ENCODE peak calls at places on chromosome 1, in seven cellular contexts. Q is tibial nerve, T is neural progenitor cell, A is spleen, Z is cardiac muscle cell, F is pancreas, G is lung. S is an unnamed sample.
A peak's percentile ranks its signal among the peaks of the same experiment; 100 is the strongest.

GRCh38 chr1:24620678-24621077 is 22.4 kb upstream of the SRRM1 start:
- DNase-seq in F (no peak), T (no peak), G (no peak), A (no peak), Z (no peak), Q (no peak), S (no peak)

GRCh38 chr1:232615401-232615800 is 14.5 kb downstream of the SIPA1L2 start:
- DNase-seq in Q (no peak), F (no peak), A (no peak), Z (no peak), T (no peak), G (no peak), S (no peak)

GRCh38 chr1:215529111-215529510 is 38.0 kb upstream of the KCTD3 start:
- DNase-seq in Q (no peak), Z (no peak), A (no peak), T (no peak), F (no peak), G (no peak), S (no peak)

GRCh38 chr1:160971618-160972056 is 17.0 kb upstream of the ITLN2 start:
- DNase-seq in G (no peak), F (no peak), A (no peak), T (peak; percentile 31), Q (no peak), Z (no peak), S (no peak)

GRCh38 chr1:7380712-7381111 is 390.4 kb upstream of the VAMP3 start:
- DNase-seq in G (no peak), F (no peak), A (peak; percentile 10), T (no peak), Q (no peak), Z (no peak), S (no peak)

GRCh38 chr1:106534612-106535011 is 521.9 kb upstream of the PRMT6 start:
- DNase-seq in A (no peak), F (no peak), Q (no peak), Z (no peak), T (peak; percentile 10), G (no peak), S (no peak)

GRCh38 chr1:11147371-11147770 is 41.8 kb upstream of the ANGPTL7 start:
- DNase-seq in G (no peak), Q (no peak), F (no peak), Z (no peak), A (no peak), T (no peak), S (no peak)

GRCh38 chr1:110672001-110672752 is 2.6 kb downstream of the KCNA3 start:
- DNase-seq in F (no peak), Z (no peak), Q (no peak), G (no peak), A (no peak), T (peak; percentile 69), S (peak; percentile 58)

GRCh38 chr1:211648336-211648735 is 27.1 kb downstream of the NEK2 start:
- DNase-seq in Q (no peak), T (no peak), A (no peak), G (no peak), F (peak; percentile 53), Z (peak; percentile 33), S (no peak)

GRCh38 chr1:65344171-65344570 is 34.8 kb downstream of the DNAJC6 start:
- DNase-seq in T (no peak), A (no peak), Z (no peak), G (no peak), F (no peak), Q (no peak), S (no peak)

GRCh38 chr1:246748867-246749266 is 24.7 kb downstream of the SCCPDH start:
- DNase-seq in Q (no peak), A (no peak), Z (no peak), G (no peak), F (no peak), T (no peak), S (no peak)

GRCh38 chr1:29326123-29326522 is 89.8 kb downstream of the PTPRU start:
- DNase-seq in Q (no peak), Z (no peak), T (no peak), A (peak; percentile 28), G (no peak), F (no peak), S (no peak)

GRCh38 chr1:209335090-209335692 is 248.3 kb upstream of the CAMK1G start:
- DNase-seq in F (peak; percentile 28), T (peak; percentile 80), Q (peak; percentile 11), A (no peak), Z (peak; percentile 70), G (no peak), S (no peak)

GRCh38 chr1:201582261-201582951 is 43.5 kb downstream of the NAV1 start:
- DNase-seq in A (peak; percentile 51), G (no peak), Z (peak; percentile 77), F (no peak), T (no peak), Q (peak; percentile 47), S (no peak)

GRCh38 chr1:30912203-30912602 is 3.6 kb upstream of the SDC3 start:
- DNase-seq in F (no peak), T (no peak), G (no peak), A (peak; percentile 59), Q (no peak), Z (no peak), S (no peak)

GRCh38 chr1:228163004-228163753 is 2.4 kb upstream of the IBA57 start:
- DNase-seq in G (peak; percentile 61), T (no peak), A (peak; percentile 87), F (peak; percentile 64), Z (no peak), Q (no peak), S (no peak)

GRCh38 chr1:70583522-70583921 is 172.5 kb downstream of the CTH start:
- DNase-seq in A (no peak), Q (no peak), Z (no peak), G (no peak), F (no peak), T (no peak), S (no peak)

GRCh38 chr1:33745942-33746341 is 117.9 kb upstream of the HMGB4 start:
- DNase-seq in Z (no peak), Q (no peak), T (no peak), G (no peak), A (no peak), F (no peak), S (no peak)

GRCh38 chr1:3105167-3105863 is 36.3 kb downstream of the PRDM16 start:
- DNase-seq in F (peak; percentile 60), Q (no peak), T (peak; percentile 98), G (no peak), Z (peak; percentile 80), A (no peak), S (no peak)

GRCh38 chr1:162701286-162701685 is 69.0 kb downstream of the DDR2 start:
- DNase-seq in G (no peak), Z (no peak), F (no peak), A (no peak), Q (no peak), T (no peak), S (no peak)

GRCh38 chr1:56339786-56340465 is 239.4 kb downstream of the PLPP3 start:
- DNase-seq in Z (no peak), Q (no peak), G (no peak), A (no peak), T (no peak), F (no peak), S (no peak)

GRCh38 chr1:55057270-55057955 is 18.1 kb downstream of the PCSK9 start:
- DNase-seq in Q (no peak), G (no peak), A (peak; percentile 69), F (no peak), T (no peak), Z (no peak), S (no peak)

GRCh38 chr1:23122796-23123195 is 45.9 kb downstream of the LUZP1 start:
- DNase-seq in A (no peak), T (no peak), Z (no peak), F (no peak), G (no peak), Q (no peak), S (no peak)

GRCh38 chr1:209076688-209077087 is 506.8 kb upstream of the CAMK1G start:
- DNase-seq in A (no peak), F (no peak), Q (no peak), T (no peak), G (no peak), Z (no peak), S (no peak)

GRCh38 chr1:213968391-213968790 is 19.4 kb upstream of the PROX1 start:
- DNase-seq in A (no peak), F (no peak), G (no peak), Q (no peak), T (peak; percentile 58), Z (no peak), S (no peak)
- H3K4me1 ChIP-seq in A (no peaks in the 10 kb centered on the region), F (no peaks in the 10 kb centered on the region), G (no peaks in the 10 kb centered on the region), Q (no peaks in the 10 kb centered on the region), T (peaks cover 22% of the 10 kb centered on the region), Z (no peaks in the 10 kb centered on the region), S (no peaks in the 10 kb centered on the region)

GRCh38 chr1:155184835-155185782 is 11.5 kb downstream of the TRIM46 start:
- DNase-seq in F (peak; percentile 91), Z (no peak), G (no peak), Q (no peak), A (peak; percentile 88), T (no peak), S (no peak)
- H3K4me3 ChIP-seq in F (no peak overlapping the region), Z (no peak overlapping the region), G (no peak overlapping the region), Q (no peak overlapping the region), A (no peak overlapping the region), T (no peak overlapping the region), S (no peak overlapping the region)

DNA sequence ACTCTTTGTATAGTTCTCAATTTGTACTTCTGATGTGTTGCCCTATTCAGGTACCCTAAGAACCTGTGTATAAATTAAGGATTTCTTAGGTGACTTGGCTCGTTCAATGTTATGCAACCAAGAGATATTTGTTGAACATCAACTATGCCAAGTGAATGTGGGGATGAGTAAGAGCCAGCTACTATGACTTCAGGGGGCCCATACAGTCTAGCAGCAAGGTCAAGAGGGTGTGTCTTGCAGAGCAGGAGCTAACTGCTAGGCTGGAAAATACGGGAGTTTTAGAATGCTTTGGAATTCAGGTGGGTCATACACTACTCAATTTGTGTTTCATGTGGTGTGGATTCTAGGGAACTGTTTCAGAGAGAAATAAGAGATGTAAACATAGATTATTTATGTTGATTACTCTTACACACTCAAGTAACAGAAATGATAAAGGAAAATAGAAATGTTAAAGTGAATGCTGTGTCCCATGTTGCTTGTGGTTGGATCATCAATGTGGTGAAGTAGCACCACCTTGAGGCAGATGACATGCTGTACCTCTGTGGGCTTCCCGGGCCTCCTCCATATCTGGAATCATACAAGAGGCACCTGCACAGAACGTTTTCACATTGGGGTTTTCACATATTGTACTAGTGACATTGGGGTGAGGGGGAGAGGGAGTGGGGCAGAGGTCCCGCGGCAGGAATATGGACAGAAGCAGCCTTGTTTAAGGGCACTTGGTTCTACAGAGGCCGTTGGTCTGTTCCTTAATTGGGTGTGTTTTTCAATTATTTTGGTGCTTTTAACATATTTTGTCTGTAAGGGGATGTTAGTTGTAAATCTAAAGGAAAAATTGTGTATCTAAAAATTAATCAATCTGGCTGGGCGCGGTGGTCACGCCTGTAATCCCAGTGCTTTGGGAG is 12.4 kb downstream of the ARPC5 start:
- DNase-seq in Z (peak; percentile 72), T (peak; percentile 71), A (no peak), G (peak; percentile 56), Q (peak; percentile 58), F (no peak), S (peak; percentile 61)
- TF ChIP-seq CTCF in Z (peak; percentile 57), T (peak; percentile 83), A (peak; percentile 74), G (peak; percentile 27), Q (peak; percentile 50), F (peak; percentile 41), S (peak; percentile 51)

DNA sequence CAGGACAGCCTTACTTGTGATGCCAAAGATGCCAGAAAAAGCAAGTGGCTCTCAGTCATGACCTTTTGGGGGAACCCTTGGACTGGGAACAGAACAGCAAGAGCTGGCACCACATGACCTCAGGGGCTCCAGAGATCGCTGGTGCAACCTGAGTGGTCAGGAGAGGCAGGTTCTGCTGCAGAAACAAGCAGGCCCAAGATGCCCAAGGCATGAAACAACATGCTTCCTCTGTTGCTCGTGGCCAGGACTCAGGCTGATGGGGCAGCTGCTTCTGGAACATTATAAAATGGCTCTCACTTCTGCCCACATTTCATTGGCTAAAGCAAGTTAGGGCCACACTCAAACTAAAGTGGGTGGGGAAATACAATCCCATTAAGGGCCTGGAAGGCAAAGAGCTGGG is 17.7 kb upstream of the CLSTN1 start:
- DNase-seq in F (no peak), T (no peak), Q (no peak), G (no peak), Z (no peak), A (peak; percentile 23), S (no peak)
- H3K4me1 ChIP-seq in F (no peaks in the 10 kb centered on the region), T (peaks cover 10% of the 10 kb centered on the region), Q (no peaks in the 10 kb centered on the region), G (peaks cover 9% of the 10 kb centered on the region), Z (no peaks in the 10 kb centered on the region), A (peaks cover 5% of the 10 kb centered on the region), S (no peaks in the 10 kb centered on the region)

S was measured in CD8-positive, alpha-beta T cell.